ENCODE peak calls at places on chromosomes 11 and 22, in six cellular contexts. R is ovary, E is BJ, I is mucosa of descending colon, A is kidney, B is cardiac muscle cell. H is an unnamed sample.

GRCh38 chr11:14518820-14519219 is 1.4 kb downstream of the PSMA1 start:
- DNase-seq in R (no peak), I (no peak), B (no peak), A (no peak), E (no peak), H (no peak)

GRCh38 chr22:48427731-48428211 is 1399.9 kb downstream of the BRD1 start:
- DNase-seq in R (no peak), A (no peak), I (no peak), E (no peak), B (no peak), H (no peak)

GRCh38 chr11:3732671-3733070 is 61.5 kb upstream of the CHRNA10 start:
- DNase-seq in E (no peak), I (no peak), B (peak), A (no peak), R (no peak), H (no peak)

GRCh38 chr11:62721994-62722393 is 5.3 kb downstream of the HNRNPUL2 start:
- DNase-seq in B (peak), A (no peak), R (no peak), I (no peak), E (no peak), H (no peak)

GRCh38 chr11:14773755-14774154 is 118.3 kb downstream of the CYP2R1 start:
- DNase-seq in R (no peak), B (peak), E (no peak), A (no peak), I (no peak), H (no peak)

GRCh38 chr11:72814139-72814830 is at the start of gene ATG16L2:
- DNase-seq in A (peak), I (peak), R (peak), E (no peak), B (peak), H (no peak)

GRCh38 chr11:27496461-27496860 is 10.1 kb downstream of the LIN7C start:
- DNase-seq in R (no peak), A (no peak), I (no peak), E (no peak), B (peak), H (no peak)

GRCh38 chr22:43228330-43228729 is 41.4 kb upstream of the TTLL12 start:
- DNase-seq in I (peak), B (peak), R (no peak), A (no peak), E (no peak), H (no peak)

GRCh38 chr11:119108151-119108856 is 1.2 kb downstream of the C2CD2L start:
- DNase-seq in R (no peak), E (no peak), B (peak), A (peak), I (peak), H (no peak)

GRCh38 chr11:134660416-134660815 is 248.4 kb upstream of the B3GAT1 start:
- DNase-seq in E (no peak), B (no peak), A (no peak), R (no peak), I (no peak), H (no peak)

GRCh38 chr11:86596861-86597632 is 75.4 kb downstream of the ME3 start:
- DNase-seq in R (no peak), E (no peak), A (no peak), B (peak), I (peak), H (peak)

GRCh38 chr11:45045692-45046471 is 95.2 kb upstream of the TP53I11 start:
- DNase-seq in B (peak), I (peak), A (no peak), R (no peak), E (no peak), H (peak)

GRCh38 chr22:28373841-28374240 is 305.8 kb downstream of the TTC28 start:
- DNase-seq in E (no peak), B (peak), A (no peak), R (no peak), I (no peak), H (no peak)

GRCh38 chr11:74138572-74138971 is 32.2 kb downstream of the C2CD3 start:
- DNase-seq in E (peak), R (no peak), I (peak), A (no peak), B (peak), H (peak)

GRCh38 chr11:98940913-98941312 is 79.8 kb upstream of the CNTN5 start:
- DNase-seq in B (no peak), E (no peak), R (no peak), I (no peak), A (no peak), H (no peak)

GRCh38 chr11:24161587-24161986 is 335.3 kb upstream of the LUZP2 start:
- DNase-seq in R (no peak), I (no peak), E (no peak), B (no peak), A (no peak), H (no peak)

GRCh38 chr11:24153337-24153736 is 343.5 kb upstream of the LUZP2 start:
- DNase-seq in R (no peak), I (no peak), A (no peak), E (no peak), B (no peak), H (no peak)

GRCh38 chr11:24155792-24156191 is 341.1 kb upstream of the LUZP2 start:
- DNase-seq in A (no peak), R (no peak), I (no peak), B (no peak), E (no peak), H (no peak)
- TF ChIP-seq CTCF in A (no peak), R (no peak), I (no peak), B (no peak), E (no peak), H (no peak)

GRCh38 chr11:64373598-64373974 is 14.6 kb downstream of the RPS6KA4 start:
- DNase-seq in I (no peak), B (no peak), R (no peak), E (no peak), A (no peak), H (no peak)

GRCh38 chr11:64371201-64371600 is 12.2 kb downstream of the RPS6KA4 start:
- DNase-seq in A (no peak), I (no peak), B (no peak), R (no peak), E (no peak), H (no peak)

GRCh38 chr11:64376071-64376470 is 17.1 kb downstream of the RPS6KA4 start:
- DNase-seq in I (no peak), E (no peak), A (no peak), R (no peak), B (no peak), H (no peak)

GRCh38 chr11:64372021-64372420 is 13.1 kb downstream of the RPS6KA4 start:
- DNase-seq in I (no peak), A (no peak), B (no peak), E (no peak), R (no peak), H (no peak)

GRCh38 chr11:64372802-64373597 is 14.0 kb downstream of the RPS6KA4 start:
- DNase-seq in B (no peak), E (no peak), A (peak), R (no peak), I (peak), H (no peak)
- H3K4me3 ChIP-seq in B (no peak), E (no peak), A (no peak), R (no peak), I (no peak), H (no peak)

GRCh38 chr22:50696251-50696798 is 23.7 kb downstream of the SHANK3 start:
- DNase-seq in I (no peak), B (no peak), A (no peak), R (no peak), E (no peak), H (no peak)

GRCh38 chr22:50698546-50698945 is 25.9 kb downstream of the SHANK3 start:
- DNase-seq in R (no peak), B (no peak), A (peak), I (no peak), E (no peak), H (no peak)

GRCh38 chr22:50697667-50698506 is 25.3 kb downstream of the SHANK3 start:
- DNase-seq in A (peak), R (no peak), E (no peak), B (no peak), I (no peak), H (no peak)

GRCh38 chr22:50695421-50696250 is 23.0 kb downstream of the SHANK3 start:
- DNase-seq in I (no peak), E (no peak), B (no peak), R (no peak), A (peak), H (no peak)

DNA sequence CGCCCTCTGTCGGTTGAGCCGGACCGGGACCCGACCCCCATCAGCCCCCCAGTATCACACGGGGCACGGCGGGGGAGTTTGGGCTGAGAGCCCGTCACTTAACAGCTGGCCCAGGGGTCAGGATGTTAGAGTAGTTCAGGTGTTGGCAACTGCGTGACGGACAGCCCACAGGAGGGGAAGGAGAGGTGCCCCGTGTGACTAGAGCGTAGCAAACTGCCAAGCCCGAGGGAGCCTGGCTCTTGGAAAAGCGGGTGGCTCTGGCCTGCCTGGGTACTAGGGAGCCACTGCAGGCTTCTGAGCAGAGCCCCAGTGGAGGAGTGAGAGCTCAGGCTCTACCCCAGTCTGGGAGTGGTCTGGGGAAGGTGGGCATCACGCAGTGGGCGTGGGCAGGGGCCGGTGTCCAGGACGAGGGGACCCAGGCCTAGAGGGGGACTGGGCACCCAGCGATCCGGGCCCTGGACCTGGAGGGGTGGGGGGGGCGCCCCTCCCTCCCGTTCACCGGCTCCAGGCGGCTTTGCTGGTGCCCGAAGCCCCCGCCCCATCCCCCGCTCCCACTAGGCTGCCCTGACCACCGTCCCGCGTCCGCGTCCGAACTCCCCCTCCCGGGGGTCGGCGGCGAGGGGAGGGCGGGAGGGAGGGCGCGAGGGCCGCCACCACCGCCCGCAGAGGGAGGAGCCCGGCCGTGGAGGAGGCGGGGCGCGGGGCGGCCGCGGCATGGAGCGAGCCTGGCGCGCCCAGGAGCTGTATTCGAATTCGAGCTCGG is 24.4 kb downstream of the SHANK3 start:
- DNase-seq in R (no peak), B (peak), A (peak), I (no peak), E (no peak), H (no peak)
- TF ChIP-seq CTCF in R (no peak), B (peak), A (peak), I (no peak), E (peak), H (peak)

GRCh38 chr11:33721984-33722383 is 14.2 kb downstream of the CD59 start:
- DNase-seq in B (no peak), I (no peak), E (no peak), R (no peak), A (no peak), H (no peak)

GRCh38 chr11:33721291-33721840 is 14.9 kb downstream of the CD59 start:
- DNase-seq in B (peak), I (no peak), E (no peak), A (no peak), R (no peak), H (no peak)

GRCh38 chr11:33724644-33725035 is 11.6 kb downstream of the CD59 start:
- DNase-seq in I (peak), R (peak), A (no peak), B (peak), E (no peak), H (peak)

GRCh38 chr11:33723238-33723881 is 12.9 kb downstream of the CD59 start:
- DNase-seq in B (peak), A (no peak), I (no peak), E (peak), R (no peak), H (peak)

DNA sequence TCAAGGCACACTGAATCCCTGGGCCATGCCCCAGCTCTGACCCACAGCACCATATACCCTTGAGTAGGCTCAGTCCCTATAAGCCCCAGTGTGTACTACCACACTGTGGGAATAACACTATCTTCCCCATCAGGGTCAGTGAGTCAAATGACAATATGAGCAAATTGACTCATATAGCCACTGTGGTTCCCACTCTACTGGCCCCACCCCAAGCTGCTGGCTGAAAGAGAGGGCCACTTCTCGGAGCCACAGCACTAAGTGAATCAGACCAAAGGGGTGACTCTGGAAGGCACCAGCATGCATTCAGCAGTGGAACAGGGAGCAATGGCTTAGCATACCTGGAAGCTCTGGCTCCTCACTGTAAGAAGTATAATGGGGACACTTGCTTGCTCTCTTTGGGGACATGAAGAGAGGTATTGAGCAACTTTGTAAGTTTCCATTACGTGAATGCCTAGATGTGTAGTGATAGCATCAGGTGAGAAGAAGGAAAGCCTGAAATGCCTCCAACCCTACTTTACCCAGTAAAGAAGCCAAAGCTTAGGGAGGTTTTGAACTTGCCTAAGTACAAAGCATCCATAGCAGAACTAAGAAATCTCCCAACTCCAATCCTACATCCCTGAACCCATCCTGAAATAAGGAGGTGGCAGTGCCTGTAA is 13.5 kb downstream of the CD59 start:
- DNase-seq in A (no peak), I (no peak), E (no peak), B (peak), R (no peak), H (no peak)
- H3K4me3 ChIP-seq in A (no peak), I (no peak), E (no peak), B (no peak), R (no peak), H (no peak)

DNA sequence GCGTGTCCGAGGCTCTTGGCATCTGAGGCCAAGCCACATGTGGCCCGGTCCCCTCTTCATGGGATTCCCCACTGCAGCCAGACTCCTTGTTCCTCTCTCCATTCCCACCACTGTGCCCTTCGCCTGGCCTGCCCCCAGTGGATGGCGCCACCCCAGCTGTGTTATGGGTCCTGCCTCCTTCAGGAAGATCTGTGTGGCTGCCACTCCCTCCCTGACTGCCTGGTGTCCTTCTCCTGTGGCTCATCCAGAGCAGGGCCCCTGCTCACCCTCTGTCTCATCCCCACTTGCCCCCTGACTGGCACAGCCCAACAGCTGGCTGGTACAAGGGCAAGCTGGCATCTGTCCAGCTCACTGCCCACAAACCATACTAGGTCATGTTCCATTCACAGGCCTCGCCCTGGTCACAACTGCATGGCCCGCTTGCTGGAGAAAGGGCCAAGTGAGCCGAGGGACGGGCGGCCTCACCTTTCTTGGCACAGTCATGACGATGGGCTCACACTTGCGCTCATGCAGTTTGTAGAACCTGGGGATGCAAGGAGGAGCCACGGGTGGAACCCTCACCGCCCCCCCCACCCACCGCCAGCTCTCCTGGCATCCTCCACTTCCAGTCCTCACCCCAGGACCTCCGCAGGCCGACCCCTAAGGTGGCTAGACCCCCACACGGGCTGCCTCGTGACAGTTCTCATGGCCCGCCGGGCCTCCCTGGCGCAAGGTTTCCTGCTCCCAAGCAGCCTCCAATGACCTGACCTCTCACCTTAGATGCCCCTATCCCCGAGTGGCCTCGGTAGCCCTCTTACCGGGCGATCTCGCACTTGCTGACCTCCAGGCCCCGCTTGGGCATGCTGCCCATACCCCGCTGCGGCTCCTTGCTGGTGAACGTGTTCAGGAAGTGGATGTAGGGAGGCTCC is 2.1 kb upstream of the PTPRCAP start:
- DNase-seq in B (peak), A (peak), R (no peak), I (no peak), E (no peak), H (no peak)
- TF ChIP-seq CTCF in B (no peak), A (no peak), R (no peak), I (no peak), E (peak), H (peak)